ENCODE peak calls at places on chromosome 3, in six cellular contexts. C is T-helper 17 cell; N is activated T-helper 1 cell treated with anti-CD3 and anti-CD28 coated beads, Interleukin-12 subunit alpha, Interleukin-12 subunit beta, Interleukin-2, Interleukin-4 antibody, amounts not matched to agents 30 ng/mL and 10 ng/mL and 1 ng/mL, durations not matched to agents 14 hours and 24 hours and 36 hours; L is DMS79 treated with DMSO at 0.1 percent for 48 hours; E is HL-60; P is T-cell. V is an unnamed sample.

GRCh38 chr3:12194669-12195161 is 36.0 kb upstream of the TIMP4 start:
- DNase-seq in L (no peak), C (no peak), E (peak), N (no peak), P (no peak), V (no peak)

GRCh38 chr3:155853214-155854146 is 747 bp downstream of the SLC33A1 start:
- DNase-seq in L (no peak), E (peak), N (peak), P (peak), C (peak), V (no peak)

GRCh38 chr3:66405701-66406091 is 95.1 kb downstream of the LRIG1 start:
- DNase-seq in E (no peak), L (no peak), N (no peak), C (no peak), P (no peak), V (no peak)

GRCh38 chr3:50173685-50174516 is 17.5 kb upstream of the GNAT1 start:
- DNase-seq in N (no peak), C (no peak), L (no peak), E (peak), P (no peak), V (no peak)

GRCh38 chr3:30511524-30512278 is 94.7 kb upstream of the TGFBR2 start:
- DNase-seq in C (no peak), L (no peak), N (no peak), E (peak), P (no peak), V (no peak)

GRCh38 chr3:48595526-48596121 is 495 bp upstream of the COL7A1 start:
- DNase-seq in C (no peak), P (no peak), N (no peak), L (no peak), E (no peak), V (no peak)

GRCh38 chr3:148916132-148916531 is 51.0 kb downstream of the CPA3 start:
- DNase-seq in N (no peak), P (no peak), L (no peak), E (no peak), C (no peak), V (no peak)

GRCh38 chr3:107957506-107957905 is 133.3 kb downstream of the CD47 start:
- DNase-seq in C (no peak), N (no peak), L (no peak), E (no peak), P (no peak), V (no peak)

GRCh38 chr3:123025642-123026521 is 1.7 kb downstream of the SEMA5B start:
- DNase-seq in C (no peak), E (peak), L (peak), N (no peak), P (no peak), V (no peak)

V was measured in NCI-H510A.